ENCODE peak calls at places on chromosomes 12 and 14, in nine cellular contexts. G, Y, A, U, K, F, N, V and C are unnamed samples.

GRCh38 chr12:122966743-122967058 is 438 bp upstream of the ABCB9 start:
- DNase-seq in G (no peak), Y (no peak), A (no peak), U (no peak), K (no peak), F (no peak), N (no peak), V (no peak), C (no peak)

GRCh38 chr12:122865268-122866231 is 30.3 kb downstream of the HIP1R start:
- DNase-seq in G (no peak), Y (no peak), A (peak), U (no peak), K (peak), F (no peak), N (peak), V (no peak), C (peak)

GRCh38 chr14:104876251-104876699 is 11.2 kb downstream of the CEP170B start:
- DNase-seq in G (peak), Y (peak), A (peak), U (no peak), K (peak), F (no peak), N (no peak), V (no peak), C (peak)

GRCh38 chr14:69610859-69611263 is 535 bp upstream of the SUSD6 start:
- DNase-seq in G (peak), Y (no peak), A (no peak), U (no peak), K (no peak), F (no peak), N (no peak), V (no peak), C (peak)

GRCh38 chr12:71014180-71014785 is 93.7 kb upstream of the PTPRR start:
- DNase-seq in G (peak), Y (no peak), A (no peak), U (no peak), K (no peak), F (no peak), N (no peak), V (no peak), C (no peak)

GRCh38 chr12:57521475-57522018 is 1.1 kb upstream of the MBD6 start:
- DNase-seq in G (no peak), Y (no peak), A (no peak), U (no peak), K (no peak), F (no peak), N (no peak), V (no peak), C (peak)

GRCh38 chr14:92599786-92600185 is 86.2 kb downstream of the RIN3 start:
- DNase-seq in G (no peak), Y (no peak), A (no peak), U (no peak), K (no peak), F (no peak), N (no peak), V (no peak), C (no peak)

GRCh38 chr14:96489327-96489726 is 12.9 kb upstream of the PAPOLA start:
- DNase-seq in G (no peak), Y (no peak), A (no peak), U (no peak), K (no peak), F (no peak), N (no peak), V (no peak), C (no peak)

GRCh38 chr12:83826112-83826511 is 1086.5 kb downstream of the SLC6A15 start:
- DNase-seq in G (peak), Y (peak), A (peak), U (no peak), K (no peak), F (no peak), N (no peak), V (no peak), C (peak)

GRCh38 chr12:33322519-33322918 is 117.1 kb downstream of the SYT10 start:
- DNase-seq in G (no peak), Y (no peak), A (peak), U (no peak), K (no peak), F (no peak), N (no peak), V (no peak), C (no peak)